ENCODE peak calls at places on chromosome 6, in eight cellular contexts. One of them, this sample, is unnamed.
A peak's percentile ranks its signal among the peaks of the same experiment; 100 is the strongest.

GRCh38 chr6:12605888-12606345 is 110.7 kb upstream of the PHACTR1 start:
- DNase-seq in NB4: peak; percentile 81
- DNase-seq in pulmonary artery endothelial cell: peak; percentile 60
- DNase-seq in activated CD4-positive, alpha-beta T cell treated with anti-CD3 and anti-CD28 coated beads for 48 hours: peak; percentile 55
- DNase-seq in ecto neural progenitor cell: peak; percentile 56
- DNase-seq in B cell: peak; percentile 66
- DNase-seq in HT-29: peak; percentile 86
- DNase-seq in stimulated activated effector memory CD8-positive, alpha-beta T cell treated with anti-CD3 and anti-CD28 coated beads, Interleukin-12 subunit alpha, Interleukin-12 subunit beta, amount 100 ng/mL, for 72 hours: peak; percentile 56
- DNase-seq in this sample: peak; percentile 59

GRCh38 chr6:112022749-112023148 is 31.2 kb upstream of the CCN6 start:
- DNase-seq in ecto neural progenitor cell: no peak
- DNase-seq in B cell: no peak
- DNase-seq in stimulated activated effector memory CD8-positive, alpha-beta T cell treated with anti-CD3 and anti-CD28 coated beads, Interleukin-12 subunit alpha, Interleukin-12 subunit beta, amount 100 ng/mL, for 72 hours: no peak
- DNase-seq in pulmonary artery endothelial cell: no peak
- DNase-seq in HT-29: no peak
- DNase-seq in activated CD4-positive, alpha-beta T cell treated with anti-CD3 and anti-CD28 coated beads for 48 hours: no peak
- DNase-seq in NB4: no peak
- DNase-seq in this sample: no peak

GRCh38 chr6:49497308-49497707 is 2.4 kb upstream of the GLYATL3 start:
- DNase-seq in stimulated activated effector memory CD8-positive, alpha-beta T cell treated with anti-CD3 and anti-CD28 coated beads, Interleukin-12 subunit alpha, Interleukin-12 subunit beta, amount 100 ng/mL, for 72 hours: no peak
- DNase-seq in ecto neural progenitor cell: no peak
- DNase-seq in activated CD4-positive, alpha-beta T cell treated with anti-CD3 and anti-CD28 coated beads for 48 hours: no peak
- DNase-seq in NB4: no peak
- DNase-seq in pulmonary artery endothelial cell: no peak
- DNase-seq in HT-29: no peak
- DNase-seq in B cell: no peak
- DNase-seq in this sample: no peak

GRCh38 chr6:138231399-138231886 is 13.2 kb upstream of the PBOV1 start:
- DNase-seq in B cell: no peak
- DNase-seq in pulmonary artery endothelial cell: no peak
- DNase-seq in HT-29: peak; percentile 91
- DNase-seq in activated CD4-positive, alpha-beta T cell treated with anti-CD3 and anti-CD28 coated beads for 48 hours: no peak
- DNase-seq in ecto neural progenitor cell: no peak
- DNase-seq in stimulated activated effector memory CD8-positive, alpha-beta T cell treated with anti-CD3 and anti-CD28 coated beads, Interleukin-12 subunit alpha, Interleukin-12 subunit beta, amount 100 ng/mL, for 72 hours: no peak
- DNase-seq in NB4: no peak
- DNase-seq in this sample: no peak

GRCh38 chr6:43204271-43205105 is 22.5 kb downstream of the CUL9 start:
- DNase-seq in activated CD4-positive, alpha-beta T cell treated with anti-CD3 and anti-CD28 coated beads for 48 hours: no peak
- DNase-seq in B cell: no peak
- DNase-seq in ecto neural progenitor cell: no peak
- DNase-seq in stimulated activated effector memory CD8-positive, alpha-beta T cell treated with anti-CD3 and anti-CD28 coated beads, Interleukin-12 subunit alpha, Interleukin-12 subunit beta, amount 100 ng/mL, for 72 hours: no peak
- DNase-seq in NB4: no peak
- DNase-seq in HT-29: no peak
- DNase-seq in pulmonary artery endothelial cell: no peak
- DNase-seq in this sample: no peak

GRCh38 chr6:39228992-39229767 is at the start of gene KCNK5:
- DNase-seq in pulmonary artery endothelial cell: no peak
- DNase-seq in activated CD4-positive, alpha-beta T cell treated with anti-CD3 and anti-CD28 coated beads for 48 hours: peak; percentile 91
- DNase-seq in NB4: peak; percentile 95
- DNase-seq in HT-29: peak; percentile 92
- DNase-seq in B cell: no peak
- DNase-seq in ecto neural progenitor cell: peak; percentile 90
- DNase-seq in stimulated activated effector memory CD8-positive, alpha-beta T cell treated with anti-CD3 and anti-CD28 coated beads, Interleukin-12 subunit alpha, Interleukin-12 subunit beta, amount 100 ng/mL, for 72 hours: peak; percentile 90
- DNase-seq in this sample: peak; percentile 54

GRCh38 chr6:111674413-111674812 is 68.7 kb upstream of the TRAF3IP2 start:
- DNase-seq in HT-29: no peak
- DNase-seq in stimulated activated effector memory CD8-positive, alpha-beta T cell treated with anti-CD3 and anti-CD28 coated beads, Interleukin-12 subunit alpha, Interleukin-12 subunit beta, amount 100 ng/mL, for 72 hours: no peak
- DNase-seq in B cell: no peak
- DNase-seq in NB4: no peak
- DNase-seq in activated CD4-positive, alpha-beta T cell treated with anti-CD3 and anti-CD28 coated beads for 48 hours: no peak
- DNase-seq in ecto neural progenitor cell: no peak
- DNase-seq in pulmonary artery endothelial cell: no peak
- DNase-seq in this sample: no peak

GRCh38 chr6:67068781-67069180 is 1361.8 kb upstream of the EYS start:
- DNase-seq in pulmonary artery endothelial cell: no peak
- DNase-seq in HT-29: no peak
- DNase-seq in stimulated activated effector memory CD8-positive, alpha-beta T cell treated with anti-CD3 and anti-CD28 coated beads, Interleukin-12 subunit alpha, Interleukin-12 subunit beta, amount 100 ng/mL, for 72 hours: no peak
- DNase-seq in ecto neural progenitor cell: no peak
- DNase-seq in activated CD4-positive, alpha-beta T cell treated with anti-CD3 and anti-CD28 coated beads for 48 hours: no peak
- DNase-seq in B cell: no peak
- DNase-seq in NB4: no peak
- DNase-seq in this sample: no peak

GRCh38 chr6:130676077-130676772 is 151.0 kb upstream of the SMLR1 start:
- DNase-seq in ecto neural progenitor cell: no peak
- DNase-seq in B cell: no peak
- DNase-seq in activated CD4-positive, alpha-beta T cell treated with anti-CD3 and anti-CD28 coated beads for 48 hours: no peak
- DNase-seq in stimulated activated effector memory CD8-positive, alpha-beta T cell treated with anti-CD3 and anti-CD28 coated beads, Interleukin-12 subunit alpha, Interleukin-12 subunit beta, amount 100 ng/mL, for 72 hours: no peak
- DNase-seq in pulmonary artery endothelial cell: no peak
- DNase-seq in NB4: no peak
- DNase-seq in HT-29: no peak
- DNase-seq in this sample: no peak

GRCh38 chr6:125546827-125547226 is 202.6 kb upstream of the HEY2 start:
- DNase-seq in NB4: peak; percentile 15
- DNase-seq in ecto neural progenitor cell: no peak
- DNase-seq in activated CD4-positive, alpha-beta T cell treated with anti-CD3 and anti-CD28 coated beads for 48 hours: no peak
- DNase-seq in pulmonary artery endothelial cell: no peak
- DNase-seq in B cell: no peak
- DNase-seq in HT-29: peak; percentile 63
- DNase-seq in stimulated activated effector memory CD8-positive, alpha-beta T cell treated with anti-CD3 and anti-CD28 coated beads, Interleukin-12 subunit alpha, Interleukin-12 subunit beta, amount 100 ng/mL, for 72 hours: no peak
- DNase-seq in this sample: no peak

GRCh38 chr6:52377538-52378221 is 15.7 kb downstream of the PAQR8 start:
- DNase-seq in B cell: no peak
- DNase-seq in HT-29: no peak
- DNase-seq in ecto neural progenitor cell: no peak
- DNase-seq in NB4: peak; percentile 39
- DNase-seq in stimulated activated effector memory CD8-positive, alpha-beta T cell treated with anti-CD3 and anti-CD28 coated beads, Interleukin-12 subunit alpha, Interleukin-12 subunit beta, amount 100 ng/mL, for 72 hours: no peak
- DNase-seq in activated CD4-positive, alpha-beta T cell treated with anti-CD3 and anti-CD28 coated beads for 48 hours: no peak
- DNase-seq in pulmonary artery endothelial cell: no peak
- DNase-seq in this sample: no peak

GRCh38 chr6:133341607-133342158 is 100.5 kb downstream of the EYA4 start:
- DNase-seq in ecto neural progenitor cell: no peak
- DNase-seq in NB4: no peak
- DNase-seq in B cell: no peak
- DNase-seq in activated CD4-positive, alpha-beta T cell treated with anti-CD3 and anti-CD28 coated beads for 48 hours: no peak
- DNase-seq in HT-29: peak; percentile 22
- DNase-seq in pulmonary artery endothelial cell: no peak
- DNase-seq in stimulated activated effector memory CD8-positive, alpha-beta T cell treated with anti-CD3 and anti-CD28 coated beads, Interleukin-12 subunit alpha, Interleukin-12 subunit beta, amount 100 ng/mL, for 72 hours: no peak
- DNase-seq in this sample: no peak

GRCh38 chr6:15800821-15801617 is 138.2 kb upstream of the DTNBP1 start:
- DNase-seq in HT-29: no peak
- DNase-seq in B cell: no peak
- DNase-seq in stimulated activated effector memory CD8-positive, alpha-beta T cell treated with anti-CD3 and anti-CD28 coated beads, Interleukin-12 subunit alpha, Interleukin-12 subunit beta, amount 100 ng/mL, for 72 hours: no peak
- DNase-seq in NB4: no peak
- DNase-seq in activated CD4-positive, alpha-beta T cell treated with anti-CD3 and anti-CD28 coated beads for 48 hours: no peak
- DNase-seq in ecto neural progenitor cell: no peak
- DNase-seq in pulmonary artery endothelial cell: no peak
- DNase-seq in this sample: no peak

GRCh38 chr6:18312368-18312767 is 48.0 kb upstream of the DEK start:
- DNase-seq in stimulated activated effector memory CD8-positive, alpha-beta T cell treated with anti-CD3 and anti-CD28 coated beads, Interleukin-12 subunit alpha, Interleukin-12 subunit beta, amount 100 ng/mL, for 72 hours: no peak
- DNase-seq in B cell: no peak
- DNase-seq in pulmonary artery endothelial cell: no peak
- DNase-seq in ecto neural progenitor cell: no peak
- DNase-seq in activated CD4-positive, alpha-beta T cell treated with anti-CD3 and anti-CD28 coated beads for 48 hours: no peak
- DNase-seq in NB4: no peak
- DNase-seq in HT-29: no peak
- DNase-seq in this sample: no peak

GRCh38 chr6:44472250-44472945 is 84.9 kb downstream of the CDC5L start:
- DNase-seq in stimulated activated effector memory CD8-positive, alpha-beta T cell treated with anti-CD3 and anti-CD28 coated beads, Interleukin-12 subunit alpha, Interleukin-12 subunit beta, amount 100 ng/mL, for 72 hours: no peak
- DNase-seq in ecto neural progenitor cell: peak; percentile 3
- DNase-seq in pulmonary artery endothelial cell: no peak
- DNase-seq in activated CD4-positive, alpha-beta T cell treated with anti-CD3 and anti-CD28 coated beads for 48 hours: no peak
- DNase-seq in NB4: no peak
- DNase-seq in HT-29: no peak
- DNase-seq in B cell: no peak
- DNase-seq in this sample: no peak

GRCh38 chr6:154218336-154218735 is 138.3 kb downstream of the IPCEF1 start:
- DNase-seq in HT-29: no peak
- DNase-seq in pulmonary artery endothelial cell: no peak
- DNase-seq in stimulated activated effector memory CD8-positive, alpha-beta T cell treated with anti-CD3 and anti-CD28 coated beads, Interleukin-12 subunit alpha, Interleukin-12 subunit beta, amount 100 ng/mL, for 72 hours: peak; percentile 36
- DNase-seq in B cell: no peak
- DNase-seq in ecto neural progenitor cell: no peak
- DNase-seq in activated CD4-positive, alpha-beta T cell treated with anti-CD3 and anti-CD28 coated beads for 48 hours: peak; percentile 47
- DNase-seq in NB4: peak; percentile 44
- DNase-seq in this sample: no peak

GRCh38 chr6:3222506-3223038 is 4.9 kb downstream of the TUBB2B start:
- DNase-seq in HT-29: no peak
- DNase-seq in activated CD4-positive, alpha-beta T cell treated with anti-CD3 and anti-CD28 coated beads for 48 hours: no peak
- DNase-seq in ecto neural progenitor cell: peak; percentile 28
- DNase-seq in stimulated activated effector memory CD8-positive, alpha-beta T cell treated with anti-CD3 and anti-CD28 coated beads, Interleukin-12 subunit alpha, Interleukin-12 subunit beta, amount 100 ng/mL, for 72 hours: no peak
- DNase-seq in B cell: no peak
- DNase-seq in pulmonary artery endothelial cell: no peak
- DNase-seq in NB4: no peak
- DNase-seq in this sample: no peak

GRCh38 chr6:8215631-8216030 is 113.3 kb upstream of the EEF1E1 start:
- DNase-seq in ecto neural progenitor cell: no peak
- DNase-seq in HT-29: no peak
- DNase-seq in activated CD4-positive, alpha-beta T cell treated with anti-CD3 and anti-CD28 coated beads for 48 hours: no peak
- DNase-seq in stimulated activated effector memory CD8-positive, alpha-beta T cell treated with anti-CD3 and anti-CD28 coated beads, Interleukin-12 subunit alpha, Interleukin-12 subunit beta, amount 100 ng/mL, for 72 hours: no peak
- DNase-seq in pulmonary artery endothelial cell: no peak
- DNase-seq in NB4: no peak
- DNase-seq in B cell: no peak
- DNase-seq in this sample: no peak

GRCh38 chr6:53487080-53487479 is 57.8 kb downstream of the GCLC start:
- DNase-seq in B cell: no peak
- DNase-seq in stimulated activated effector memory CD8-positive, alpha-beta T cell treated with anti-CD3 and anti-CD28 coated beads, Interleukin-12 subunit alpha, Interleukin-12 subunit beta, amount 100 ng/mL, for 72 hours: no peak
- DNase-seq in HT-29: no peak
- DNase-seq in activated CD4-positive, alpha-beta T cell treated with anti-CD3 and anti-CD28 coated beads for 48 hours: no peak
- DNase-seq in NB4: no peak
- DNase-seq in ecto neural progenitor cell: no peak
- DNase-seq in pulmonary artery endothelial cell: no peak
- DNase-seq in this sample: no peak

GRCh38 chr6:133333852-133334251 is 92.7 kb downstream of the EYA4 start:
- DNase-seq in pulmonary artery endothelial cell: no peak
- DNase-seq in activated CD4-positive, alpha-beta T cell treated with anti-CD3 and anti-CD28 coated beads for 48 hours: no peak
- DNase-seq in stimulated activated effector memory CD8-positive, alpha-beta T cell treated with anti-CD3 and anti-CD28 coated beads, Interleukin-12 subunit alpha, Interleukin-12 subunit beta, amount 100 ng/mL, for 72 hours: no peak
- DNase-seq in HT-29: no peak
- DNase-seq in NB4: no peak
- DNase-seq in B cell: no peak
- DNase-seq in ecto neural progenitor cell: no peak
- DNase-seq in this sample: no peak

GRCh38 chr6:33752139-33753015 is 5.7 kb upstream of the IP6K3 start:
- DNase-seq in B cell: no peak
- DNase-seq in pulmonary artery endothelial cell: no peak
- DNase-seq in ecto neural progenitor cell: no peak
- DNase-seq in stimulated activated effector memory CD8-positive, alpha-beta T cell treated with anti-CD3 and anti-CD28 coated beads, Interleukin-12 subunit alpha, Interleukin-12 subunit beta, amount 100 ng/mL, for 72 hours: no peak
- DNase-seq in HT-29: no peak
- DNase-seq in NB4: peak; percentile 38
- DNase-seq in activated CD4-positive, alpha-beta T cell treated with anti-CD3 and anti-CD28 coated beads for 48 hours: no peak
- DNase-seq in this sample: no peak

GRCh38 chr6:83169511-83169910 is 23.6 kb downstream of the PGM3 start:
- DNase-seq in B cell: no peak
- DNase-seq in activated CD4-positive, alpha-beta T cell treated with anti-CD3 and anti-CD28 coated beads for 48 hours: no peak
- DNase-seq in HT-29: no peak
- DNase-seq in stimulated activated effector memory CD8-positive, alpha-beta T cell treated with anti-CD3 and anti-CD28 coated beads, Interleukin-12 subunit alpha, Interleukin-12 subunit beta, amount 100 ng/mL, for 72 hours: no peak
- DNase-seq in pulmonary artery endothelial cell: no peak
- DNase-seq in ecto neural progenitor cell: no peak
- DNase-seq in NB4: no peak
- DNase-seq in this sample: no peak

GRCh38 chr6:134676307-134677281 is 273.3 kb downstream of the ALDH8A1 start:
- DNase-seq in ecto neural progenitor cell: no peak
- DNase-seq in B cell: no peak
- DNase-seq in activated CD4-positive, alpha-beta T cell treated with anti-CD3 and anti-CD28 coated beads for 48 hours: no peak
- DNase-seq in NB4: peak; percentile 14
- DNase-seq in pulmonary artery endothelial cell: no peak
- DNase-seq in HT-29: no peak
- DNase-seq in stimulated activated effector memory CD8-positive, alpha-beta T cell treated with anti-CD3 and anti-CD28 coated beads, Interleukin-12 subunit alpha, Interleukin-12 subunit beta, amount 100 ng/mL, for 72 hours: no peak
- DNase-seq in this sample: no peak

GRCh38 chr6:111737065-111737521 is 131.4 kb upstream of the TRAF3IP2 start:
- DNase-seq in activated CD4-positive, alpha-beta T cell treated with anti-CD3 and anti-CD28 coated beads for 48 hours: peak; percentile 56
- DNase-seq in HT-29: no peak
- DNase-seq in NB4: no peak
- DNase-seq in pulmonary artery endothelial cell: no peak
- DNase-seq in ecto neural progenitor cell: no peak
- DNase-seq in B cell: no peak
- DNase-seq in stimulated activated effector memory CD8-positive, alpha-beta T cell treated with anti-CD3 and anti-CD28 coated beads, Interleukin-12 subunit alpha, Interleukin-12 subunit beta, amount 100 ng/mL, for 72 hours: no peak
- DNase-seq in this sample: no peak

GRCh38 chr6:154509421-154510143 is 903 bp downstream of the CNKSR3 start:
- DNase-seq in stimulated activated effector memory CD8-positive, alpha-beta T cell treated with anti-CD3 and anti-CD28 coated beads, Interleukin-12 subunit alpha, Interleukin-12 subunit beta, amount 100 ng/mL, for 72 hours: no peak
- DNase-seq in HT-29: peak; percentile 28
- DNase-seq in NB4: no peak
- DNase-seq in ecto neural progenitor cell: peak; percentile 67
- DNase-seq in B cell: no peak
- DNase-seq in activated CD4-positive, alpha-beta T cell treated with anti-CD3 and anti-CD28 coated beads for 48 hours: peak; percentile 15
- DNase-seq in pulmonary artery endothelial cell: no peak
- DNase-seq in this sample: no peak

GRCh38 chr6:36786055-36786675 is 53.1 kb downstream of the CPNE5 start:
- DNase-seq in NB4: no peak
- DNase-seq in activated CD4-positive, alpha-beta T cell treated with anti-CD3 and anti-CD28 coated beads for 48 hours: no peak
- DNase-seq in ecto neural progenitor cell: no peak
- DNase-seq in pulmonary artery endothelial cell: no peak
- DNase-seq in HT-29: no peak
- DNase-seq in B cell: no peak
- DNase-seq in stimulated activated effector memory CD8-positive, alpha-beta T cell treated with anti-CD3 and anti-CD28 coated beads, Interleukin-12 subunit alpha, Interleukin-12 subunit beta, amount 100 ng/mL, for 72 hours: no peak
- DNase-seq in this sample: no peak

GRCh38 chr6:142300758-142301251 is 1.0 kb upstream of the ADGRG6 start:
- DNase-seq in pulmonary artery endothelial cell: peak; percentile 57
- DNase-seq in activated CD4-positive, alpha-beta T cell treated with anti-CD3 and anti-CD28 coated beads for 48 hours: no peak
- DNase-seq in NB4: no peak
- DNase-seq in ecto neural progenitor cell: no peak
- DNase-seq in HT-29: peak; percentile 60
- DNase-seq in B cell: no peak
- DNase-seq in stimulated activated effector memory CD8-positive, alpha-beta T cell treated with anti-CD3 and anti-CD28 coated beads, Interleukin-12 subunit alpha, Interleukin-12 subunit beta, amount 100 ng/mL, for 72 hours: no peak
- DNase-seq in this sample: no peak

GRCh38 chr6:14458669-14459266 is 341.2 kb downstream of the CD83 start:
- DNase-seq in activated CD4-positive, alpha-beta T cell treated with anti-CD3 and anti-CD28 coated beads for 48 hours: no peak
- DNase-seq in stimulated activated effector memory CD8-positive, alpha-beta T cell treated with anti-CD3 and anti-CD28 coated beads, Interleukin-12 subunit alpha, Interleukin-12 subunit beta, amount 100 ng/mL, for 72 hours: no peak
- DNase-seq in NB4: no peak
- DNase-seq in ecto neural progenitor cell: no peak
- DNase-seq in HT-29: no peak
- DNase-seq in pulmonary artery endothelial cell: no peak
- DNase-seq in B cell: no peak
- DNase-seq in this sample: no peak

GRCh38 chr6:31736768-31737314 is 511 bp upstream of the CLIC1 start:
- DNase-seq in B cell: no peak
- DNase-seq in activated CD4-positive, alpha-beta T cell treated with anti-CD3 and anti-CD28 coated beads for 48 hours: no peak
- DNase-seq in NB4: peak; percentile 53
- DNase-seq in stimulated activated effector memory CD8-positive, alpha-beta T cell treated with anti-CD3 and anti-CD28 coated beads, Interleukin-12 subunit alpha, Interleukin-12 subunit beta, amount 100 ng/mL, for 72 hours: no peak
- DNase-seq in pulmonary artery endothelial cell: no peak
- DNase-seq in ecto neural progenitor cell: no peak
- DNase-seq in HT-29: no peak
- DNase-seq in this sample: no peak

GRCh38 chr6:137494967-137495595 is 887 bp upstream of the OLIG3 start:
- DNase-seq in ecto neural progenitor cell: peak; percentile 73
- DNase-seq in B cell: no peak
- DNase-seq in activated CD4-positive, alpha-beta T cell treated with anti-CD3 and anti-CD28 coated beads for 48 hours: peak; percentile 13
- DNase-seq in pulmonary artery endothelial cell: no peak
- DNase-seq in stimulated activated effector memory CD8-positive, alpha-beta T cell treated with anti-CD3 and anti-CD28 coated beads, Interleukin-12 subunit alpha, Interleukin-12 subunit beta, amount 100 ng/mL, for 72 hours: peak; percentile 51
- DNase-seq in HT-29: no peak
- DNase-seq in NB4: no peak
- DNase-seq in this sample: no peak

GRCh38 chr6:149545258-149545753 is 537 bp downstream of the PPIL4 start:
- DNase-seq in activated CD4-positive, alpha-beta T cell treated with anti-CD3 and anti-CD28 coated beads for 48 hours: peak; percentile 64
- DNase-seq in NB4: peak; percentile 74
- DNase-seq in ecto neural progenitor cell: peak; percentile 53
- DNase-seq in pulmonary artery endothelial cell: peak; percentile 41
- DNase-seq in HT-29: peak; percentile 54
- DNase-seq in B cell: peak; percentile 68
- DNase-seq in stimulated activated effector memory CD8-positive, alpha-beta T cell treated with anti-CD3 and anti-CD28 coated beads, Interleukin-12 subunit alpha, Interleukin-12 subunit beta, amount 100 ng/mL, for 72 hours: peak; percentile 74
- DNase-seq in this sample: no peak

GRCh38 chr6:159609813-159610212 is 83.2 kb downstream of the SOD2 start:
- DNase-seq in B cell: no peak
- DNase-seq in HT-29: no peak
- DNase-seq in pulmonary artery endothelial cell: no peak
- DNase-seq in ecto neural progenitor cell: no peak
- DNase-seq in stimulated activated effector memory CD8-positive, alpha-beta T cell treated with anti-CD3 and anti-CD28 coated beads, Interleukin-12 subunit alpha, Interleukin-12 subunit beta, amount 100 ng/mL, for 72 hours: no peak
- DNase-seq in NB4: no peak
- DNase-seq in activated CD4-positive, alpha-beta T cell treated with anti-CD3 and anti-CD28 coated beads for 48 hours: no peak
- DNase-seq in this sample: no peak

GRCh38 chr6:2186516-2186915 is 58.9 kb downstream of the GMDS start:
- DNase-seq in NB4: no peak
- DNase-seq in pulmonary artery endothelial cell: no peak
- DNase-seq in stimulated activated effector memory CD8-positive, alpha-beta T cell treated with anti-CD3 and anti-CD28 coated beads, Interleukin-12 subunit alpha, Interleukin-12 subunit beta, amount 100 ng/mL, for 72 hours: no peak
- DNase-seq in ecto neural progenitor cell: no peak
- DNase-seq in B cell: no peak
- DNase-seq in activated CD4-positive, alpha-beta T cell treated with anti-CD3 and anti-CD28 coated beads for 48 hours: peak; percentile 20
- DNase-seq in HT-29: no peak
- DNase-seq in this sample: no peak

GRCh38 chr6:3542032-3542640 is 85.3 kb upstream of the SLC22A23 start:
- DNase-seq in ecto neural progenitor cell: peak; percentile 31
- DNase-seq in stimulated activated effector memory CD8-positive, alpha-beta T cell treated with anti-CD3 and anti-CD28 coated beads, Interleukin-12 subunit alpha, Interleukin-12 subunit beta, amount 100 ng/mL, for 72 hours: peak; percentile 38
- DNase-seq in HT-29: peak; percentile 22
- DNase-seq in B cell: no peak
- DNase-seq in NB4: no peak
- DNase-seq in pulmonary artery endothelial cell: no peak
- DNase-seq in activated CD4-positive, alpha-beta T cell treated with anti-CD3 and anti-CD28 coated beads for 48 hours: no peak
- DNase-seq in this sample: no peak

This sample was measured in NCI-H460.